ENCODE peak calls at places on chromosomes 12 and 14, in four cellular contexts. X is upper lobe of right lung, G is progenitor cell of endocrine pancreas, N is H9. V is an unnamed sample.
A peak's percentile ranks its signal among the peaks of the same experiment; 100 is the strongest.

GRCh38 chr14:32507029-32507984 is 178.2 kb downstream of the AKAP6 start:
- DNase-seq in X (no peak), G (no peak), N (no peak), V (no peak)

GRCh38 chr14:22973217-22974032 is 8.9 kb downstream of the AJUBA start:
- DNase-seq in X (no peak), G (no peak), N (peak; percentile 56), V (no peak)

GRCh38 chr14:75753696-75754095 is 92.7 kb downstream of the TTLL5 start:
- DNase-seq in X (no peak), G (no peak), N (no peak), V (no peak)

GRCh38 chr12:69068431-69068830 is 135.5 kb upstream of the CPM start:
- DNase-seq in X (no peak), G (no peak), N (no peak), V (no peak)

GRCh38 chr12:93785262-93786010 is 108.3 kb downstream of the CRADD start:
- DNase-seq in X (no peak), G (no peak), N (peak; percentile 75), V (peak; percentile 27)

GRCh38 chr14:92516966-92517350 is 3.4 kb downstream of the RIN3 start:
- DNase-seq in X (peak; percentile 20), G (no peak), N (no peak), V (no peak)

GRCh38 chr14:103194256-103195045 is 71.2 kb downstream of the TNFAIP2 start:
- DNase-seq in X (no peak), G (no peak), N (no peak), V (no peak)

GRCh38 chr14:20684662-20685456 is 499 bp downstream of the RNASE4 start:
- DNase-seq in X (no peak), G (no peak), N (peak; percentile 68), V (no peak)

GRCh38 chr12:54603173-54603814 is 14.8 kb upstream of the PPP1R1A start:
- DNase-seq in X (no peak), G (peak; percentile 43), N (peak; percentile 72), V (peak; percentile 51)

GRCh38 chr12:15979096-15980091 is 68.3 kb downstream of the DERA start:
- DNase-seq in X (no peak), G (no peak), N (peak; percentile 70), V (no peak)

GRCh38 chr14:86654558-86655184 is 1124.7 kb downstream of the FLRT2 start:
- DNase-seq in X (peak; percentile 64), G (no peak), N (peak; percentile 66), V (no peak)

GRCh38 chr12:14473707-14474287 is 93.9 kb downstream of the PLBD1 start:
- DNase-seq in X (no peak), G (no peak), N (no peak), V (no peak)

GRCh38 chr14:51369814-51370213 is 129.8 kb downstream of the TMX1 start:
- DNase-seq in X (no peak), G (no peak), N (no peak), V (no peak)

GRCh38 chr14:67817750-67818438 is 1.5 kb upstream of the ZFYVE26 start:
- DNase-seq in X (no peak), G (no peak), N (no peak), V (no peak)

GRCh38 chr14:89348726-89349125 is 68.3 kb downstream of the FOXN3 start:
- DNase-seq in X (no peak), G (no peak), N (no peak), V (no peak)

GRCh38 chr14:54446201-54446693 is 5.1 kb upstream of the CNIH1 start:
- DNase-seq in X (no peak), G (no peak), N (no peak), V (no peak)

GRCh38 chr14:48350971-48351370 is 675.6 kb upstream of the MDGA2 start:
- DNase-seq in X (no peak), G (no peak), N (no peak), V (no peak)

GRCh38 chr12:19885092-19885813 is 446.0 kb downstream of the AEBP2 start:
- DNase-seq in X (no peak), G (no peak), N (no peak), V (no peak)

DNA sequence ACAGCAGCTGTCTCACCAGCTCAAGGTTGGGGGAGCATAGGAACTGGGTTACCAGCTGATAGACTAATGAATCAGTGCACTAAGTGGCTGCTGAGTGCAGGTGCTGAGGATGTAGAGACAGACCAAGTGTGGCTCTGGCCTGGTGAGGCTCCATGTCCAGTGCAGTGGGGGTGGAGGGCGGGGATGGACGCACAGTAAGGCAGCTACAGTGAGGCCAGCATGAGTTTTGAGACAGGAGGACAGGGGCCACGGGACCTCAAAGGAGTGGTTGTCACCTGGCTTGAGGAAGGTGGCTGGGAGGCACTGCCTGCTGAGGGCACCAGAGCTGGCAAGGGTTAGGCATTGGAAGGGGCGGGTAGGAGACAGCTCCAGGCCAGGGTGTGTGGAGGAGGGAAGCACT is 37.0 kb downstream of the SYNE3 start:
- DNase-seq in X (no peak), G (no peak), N (no peak), V (no peak)
- TF ChIP-seq CTCF in X (no peak), G (no peak), N (no peak), V (no peak)

GRCh38 chr12:116421785-116422538 is 137.2 kb upstream of the MAP1LC3B2 start:
- DNase-seq in X (no peak), G (no peak), N (no peak), V (no peak)

GRCh38 chr12:116425256-116426193 is 133.7 kb upstream of the MAP1LC3B2 start:
- DNase-seq in X (no peak), G (no peak), N (no peak), V (no peak)

GRCh38 chr12:116420476-116420875 is 138.7 kb upstream of the MAP1LC3B2 start:
- DNase-seq in X (no peak), G (no peak), N (no peak), V (no peak)

GRCh38 chr12:116426391-116427136 is 132.6 kb upstream of the MAP1LC3B2 start:
- DNase-seq in X (no peak), G (no peak), N (peak; percentile 96), V (no peak)

DNA sequence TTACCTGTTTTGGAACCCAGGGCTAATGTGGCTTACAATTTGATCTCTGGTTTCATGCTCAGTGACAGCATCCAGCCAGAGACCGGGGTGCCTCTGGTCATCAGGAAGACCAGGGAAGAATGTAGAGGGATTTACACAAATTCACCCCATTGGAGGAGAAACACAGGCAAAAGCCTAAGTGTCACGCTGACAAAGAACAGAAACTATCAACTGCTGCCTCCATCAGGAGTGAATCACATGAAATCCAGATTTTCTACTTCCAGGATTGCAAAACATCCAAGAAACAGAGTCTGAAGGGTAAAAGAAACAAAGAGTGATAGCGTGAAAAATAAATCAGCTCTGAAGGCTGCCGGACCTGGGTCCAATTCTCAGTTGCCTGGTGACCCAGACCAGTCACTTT is 136.1 kb upstream of the MAP1LC3B2 start:
- DNase-seq in X (no peak), G (no peak), N (no peak), V (no peak)
- TF ChIP-seq CTCF in X (no peak), G (no peak), N (no peak), V (no peak)

GRCh38 chr12:81610955-81611889 is 147.9 kb downstream of the PPFIA2 start:
- DNase-seq in X (no peak), G (no peak), N (peak; percentile 51), V (no peak)
- TF ChIP-seq CTCF in X (no peak), G (peak; percentile 41), N (peak; percentile 59), V (no peak)

DNA sequence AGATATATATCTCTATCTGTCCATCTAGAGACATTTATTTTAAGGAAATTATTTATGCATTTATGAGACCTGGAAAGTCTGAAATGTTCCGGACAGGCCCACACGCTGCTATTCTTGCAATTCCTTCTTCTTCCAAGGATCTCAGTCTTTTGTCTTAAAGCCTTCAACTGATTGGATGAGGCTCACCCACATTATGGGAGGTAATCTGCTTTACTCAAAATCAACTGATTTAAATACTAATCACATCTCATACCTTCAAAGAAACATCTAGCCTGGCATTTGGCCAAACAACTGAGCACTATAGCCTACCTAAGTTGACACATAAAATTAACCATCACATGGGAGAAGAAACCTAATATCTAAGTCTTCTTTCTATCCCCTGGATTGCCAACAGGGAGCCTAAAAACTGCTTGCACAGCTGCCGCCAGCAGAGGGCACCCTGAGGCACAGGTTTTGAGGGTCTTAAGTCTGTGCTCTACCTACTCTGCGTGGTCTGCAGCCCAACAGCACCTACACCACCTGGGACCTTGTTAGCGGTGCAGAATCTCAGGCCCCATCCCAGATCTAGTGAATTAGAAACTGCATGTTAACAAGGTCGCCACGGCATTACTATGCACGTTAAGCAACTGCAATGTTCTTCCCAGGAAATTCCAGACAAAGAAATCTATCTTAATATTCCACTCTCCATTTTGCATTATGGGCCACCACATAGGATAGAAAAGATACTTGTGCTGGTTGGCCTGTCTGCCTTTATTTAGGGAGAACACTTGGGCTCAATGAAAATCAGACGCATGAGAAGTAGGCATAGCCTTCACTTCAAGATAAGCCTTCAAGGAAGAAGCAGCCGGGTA is 249.7 kb downstream of the FOXG1 start:
- DNase-seq in X (peak; percentile 57), G (peak; percentile 42), N (peak; percentile 78), V (no peak)
- TF ChIP-seq CTCF in X (peak; percentile 55), G (peak; percentile 86), N (peak; percentile 78), V (no peak)

GRCh38 chr14:105350450-105351244 is 36.1 kb downstream of the PACS2 start:
- DNase-seq in X (no peak), G (no peak), N (no peak), V (no peak)

GRCh38 chr14:105349992-105350391 is 35.4 kb downstream of the PACS2 start:
- DNase-seq in X (no peak), G (no peak), N (no peak), V (no peak)

GRCh38 chr14:105348169-105348944 is 33.8 kb downstream of the PACS2 start:
- DNase-seq in X (no peak), G (no peak), N (no peak), V (no peak)

GRCh38 chr14:105347587-105347968 is 33.0 kb downstream of the PACS2 start:
- DNase-seq in X (no peak), G (no peak), N (no peak), V (no peak)

GRCh38 chr14:105348945-105349699 is 34.6 kb downstream of the PACS2 start:
- DNase-seq in X (no peak), G (no peak), N (no peak), V (no peak)
- TF ChIP-seq CTCF in X (no peak), G (no peak), N (no peak), V (no peak)

GRCh38 chr12:53211476-53212381 is 4.7 kb upstream of the ITGB7 start:
- DNase-seq in X (no peak), G (no peak), N (peak; percentile 68), V (no peak)
- TF ChIP-seq CTCF in X (no peak), G (peak; percentile 53), N (peak; percentile 79), V (peak; percentile 44)

V was measured in CD4-positive, alpha-beta T cell.